ENCODE peak calls at places on chromosome 5, in six cellular contexts. Q is nephron progenitor cell; N is neural crest cell; T is AG04449; W is fibroblast of lung; D is stimulated activated naive CD8-positive, alpha-beta T cell treated with anti-CD3 and anti-CD28 coated beads, Interleukin-15, amount 100 ng/mL, for 72 hours. J is an unnamed sample.

GRCh38 chr5:148794275-148794674 is 32.1 kb upstream of the ADRB2 start:
- DNase-seq in Q (no peak), N (no peak), T (no peak), W (no peak), D (no peak), J (no peak)

GRCh38 chr5:80516826-80517225 is 28.9 kb downstream of the FAM151B start:
- DNase-seq in Q (no peak), N (no peak), T (peak; percentile 38), W (peak; percentile 91), D (peak; percentile 9), J (peak; percentile 7)

GRCh38 chr5:120396186-120396585 is 67.9 kb upstream of the PRR16 start:
- DNase-seq in Q (no peak), N (no peak), T (peak; percentile 47), W (peak; percentile 48), D (no peak), J (no peak)

GRCh38 chr5:96037128-96037527 is 75.5 kb upstream of the ELL2 start:
- DNase-seq in Q (no peak), N (no peak), T (no peak), W (peak; percentile 58), D (no peak), J (no peak)

GRCh38 chr5:56564451-56565223 is 250.7 kb upstream of the MAP3K1 start:
- DNase-seq in Q (no peak), N (no peak), T (no peak), W (no peak), D (no peak), J (no peak)

GRCh38 chr5:57302164-57302563 is 128.3 kb downstream of the GPBP1 start:
- DNase-seq in Q (no peak), N (no peak), T (no peak), W (peak; percentile 60), D (peak; percentile 31), J (no peak)

GRCh38 chr5:178256746-178257145 is 24.1 kb upstream of the PHYKPL start:
- DNase-seq in Q (no peak), N (no peak), T (no peak), W (no peak), D (no peak), J (no peak)

GRCh38 chr5:150674376-150674821 is 13.3 kb downstream of the MYOZ3 start:
- DNase-seq in Q (no peak), N (no peak), T (no peak), W (no peak), D (no peak), J (no peak)

GRCh38 chr5:172437445-172438303 is 16.7 kb downstream of the SH3PXD2B start:
- DNase-seq in Q (no peak), N (no peak), T (peak; percentile 64), W (peak; percentile 93), D (no peak), J (no peak)

GRCh38 chr5:42807722-42808447 is 3.8 kb downstream of the SELENOP start:
- DNase-seq in Q (no peak), N (no peak), T (no peak), W (peak; percentile 4), D (no peak), J (no peak)

J was measured in stimulated activated naive B cell treated with anti-CD40 and anti-IgM and Interleukin-4, amounts not matched to agents 10 μg/mL and 1 μg/mL and 100 μg/mL, for 72 hours.